ENCODE peak calls at places on chromosomes 7 and 10, in five cellular contexts. C is ascending aorta, U is Panc1, X is neural progenitor cell, E is NCI-H774. M is an unnamed sample.

GRCh38 chr10:80136134-80136571 is 3.6 kb downstream of the PLAC9 start:
- DNase-seq in C (peak), U (no peak), X (no peak), E (no peak), M (peak)

GRCh38 chr7:14275346-14275745 is 285.9 kb upstream of the ETV1 start:
- DNase-seq in C (no peak), U (no peak), X (no peak), E (no peak), M (peak)

GRCh38 chr10:91345716-91346115 is 64.4 kb upstream of the HECTD2 start:
- DNase-seq in C (no peak), U (no peak), X (no peak), E (no peak), M (no peak)

GRCh38 chr7:105617280-105618015 is 36.2 kb upstream of the EFCAB10 start:
- DNase-seq in C (no peak), U (no peak), X (no peak), E (no peak), M (peak)

GRCh38 chr10:69407621-69408301 is 9.0 kb downstream of the TACR2 start:
- DNase-seq in C (no peak), U (no peak), X (peak), E (peak), M (peak)

GRCh38 chr10:109889867-109890266 is 33.4 kb downstream of the XPNPEP1 start:
- DNase-seq in C (no peak), U (no peak), X (no peak), E (no peak), M (no peak)

GRCh38 chr10:95761939-95762492 is 6.1 kb downstream of the ENTPD1 start:
- DNase-seq in C (no peak), U (no peak), X (no peak), E (no peak), M (no peak)

GRCh38 chr7:87561102-87561501 is 39.6 kb downstream of the ABCB1 start:
- DNase-seq in C (no peak), U (no peak), X (no peak), E (no peak), M (no peak)

GRCh38 chr7:11244149-11244548 is 270.5 kb downstream of the PHF14 start:
- DNase-seq in C (no peak), U (no peak), X (no peak), E (no peak), M (no peak)

GRCh38 chr7:70043139-70043538 is 444.9 kb downstream of the AUTS2 start:
- DNase-seq in C (no peak), U (no peak), X (no peak), E (no peak), M (no peak)

GRCh38 chr10:60389413-60390009 is at the start of gene ANK3:
- DNase-seq in C (no peak), U (no peak), X (peak), E (no peak), M (no peak)

GRCh38 chr7:124033807-124034753 is 1.2 kb upstream of the TMEM229A start:
- DNase-seq in C (no peak), U (no peak), X (no peak), E (no peak), M (no peak)

GRCh38 chr10:73888514-73888913 is 14.2 kb upstream of the CAMK2G start:
- DNase-seq in C (no peak), U (no peak), X (no peak), E (no peak), M (no peak)

GRCh38 chr10:116120688-116121087 is 152.3 kb downstream of the GFRA1 start:
- DNase-seq in C (no peak), U (no peak), X (peak), E (no peak), M (peak)

GRCh38 chr10:22245567-22245966 is 27.8 kb upstream of the EBLN1 start:
- DNase-seq in C (no peak), U (no peak), X (peak), E (no peak), M (no peak)

GRCh38 chr10:130012129-130012528 is 48.1 kb upstream of the EBF3 start:
- DNase-seq in C (no peak), U (no peak), X (no peak), E (no peak), M (no peak)

GRCh38 chr10:77504196-77504869 is 133.3 kb downstream of the KCNMA1 start:
- DNase-seq in C (no peak), U (no peak), X (no peak), E (no peak), M (no peak)

GRCh38 chr7:366171-366916 is 76.4 kb downstream of the FOXL3 start:
- DNase-seq in C (no peak), U (no peak), X (no peak), E (no peak), M (peak)

M was measured in left kidney.